ENCODE peak calls at places on chromosomes 6 and 20, in eight cellular contexts. One of them, this sample, is unnamed.

GRCh38 chr20:51338692-51339440 is 203.7 kb downstream of the NFATC2 start:
- DNase-seq in suprapubic skin: no peak
- DNase-seq in tibial nerve: no peak
- DNase-seq in ovary: no peak
- DNase-seq in A549: no peak
- DNase-seq in HepG2: no peak
- DNase-seq in sigmoid colon: no peak
- DNase-seq in H1: no peak
- DNase-seq in this sample: no peak

GRCh38 chr6:56297022-56297995 is 49.9 kb upstream of the COL21A1 start:
- DNase-seq in suprapubic skin: no peak
- DNase-seq in tibial nerve: no peak
- DNase-seq in ovary: no peak
- DNase-seq in A549: no peak
- DNase-seq in HepG2: no peak
- DNase-seq in sigmoid colon: no peak
- DNase-seq in H1: no peak
- DNase-seq in this sample: no peak

GRCh38 chr6:79280756-79281155 is 46.3 kb upstream of the HMGN3 start:
- DNase-seq in suprapubic skin: no peak
- DNase-seq in tibial nerve: no peak
- DNase-seq in ovary: no peak
- DNase-seq in A549: no peak
- DNase-seq in HepG2: no peak
- DNase-seq in sigmoid colon: no peak
- DNase-seq in H1: no peak
- DNase-seq in this sample: no peak

GRCh38 chr20:61441537-61441936 is 189.5 kb downstream of the CDH4 start:
- DNase-seq in suprapubic skin: no peak
- DNase-seq in tibial nerve: no peak
- DNase-seq in ovary: no peak
- DNase-seq in A549: no peak
- DNase-seq in HepG2: no peak
- DNase-seq in sigmoid colon: no peak
- DNase-seq in H1: no peak
- DNase-seq in this sample: no peak

GRCh38 chr6:127341471-127342202 is 1.8 kb downstream of the ECHDC1 start:
- DNase-seq in suprapubic skin: no peak
- DNase-seq in tibial nerve: no peak
- DNase-seq in ovary: no peak
- DNase-seq in A549: no peak
- DNase-seq in HepG2: no peak
- DNase-seq in sigmoid colon: no peak
- DNase-seq in H1: no peak
- DNase-seq in this sample: no peak

GRCh38 chr20:58112017-58112781 is 116.3 kb downstream of the ANKRD60 start:
- DNase-seq in suprapubic skin: peak
- DNase-seq in tibial nerve: no peak
- DNase-seq in ovary: no peak
- DNase-seq in A549: peak
- DNase-seq in HepG2: no peak
- DNase-seq in sigmoid colon: no peak
- DNase-seq in H1: no peak
- DNase-seq in this sample: no peak

GRCh38 chr20:31630187-31630790 is 7.4 kb upstream of the COX4I2 start:
- DNase-seq in suprapubic skin: no peak
- DNase-seq in tibial nerve: no peak
- DNase-seq in ovary: no peak
- DNase-seq in A549: no peak
- DNase-seq in HepG2: no peak
- DNase-seq in sigmoid colon: no peak
- DNase-seq in H1: no peak
- DNase-seq in this sample: peak

GRCh38 chr20:48489656-48490055 is 338.1 kb downstream of the PREX1 start:
- DNase-seq in suprapubic skin: no peak
- DNase-seq in tibial nerve: no peak
- DNase-seq in ovary: no peak
- DNase-seq in A549: no peak
- DNase-seq in HepG2: no peak
- DNase-seq in sigmoid colon: no peak
- DNase-seq in H1: no peak
- DNase-seq in this sample: no peak

GRCh38 chr6:88045521-88046136 is 2.0 kb upstream of the SPACA1 start:
- DNase-seq in suprapubic skin: no peak
- DNase-seq in tibial nerve: no peak
- DNase-seq in ovary: no peak
- DNase-seq in A549: no peak
- DNase-seq in HepG2: no peak
- DNase-seq in sigmoid colon: no peak
- DNase-seq in H1: no peak
- DNase-seq in this sample: no peak

GRCh38 chr6:96089173-96089572 is 73.4 kb downstream of the FUT9 start:
- DNase-seq in suprapubic skin: no peak
- DNase-seq in tibial nerve: no peak
- DNase-seq in ovary: no peak
- DNase-seq in A549: no peak
- DNase-seq in HepG2: peak
- DNase-seq in sigmoid colon: no peak
- DNase-seq in H1: no peak
- DNase-seq in this sample: peak

GRCh38 chr20:19074828-19075516 is 137.5 kb upstream of the SLC24A3 start:
- DNase-seq in suprapubic skin: no peak
- DNase-seq in tibial nerve: no peak
- DNase-seq in ovary: no peak
- DNase-seq in A549: no peak
- DNase-seq in HepG2: no peak
- DNase-seq in sigmoid colon: no peak
- DNase-seq in H1: peak
- DNase-seq in this sample: no peak

GRCh38 chr6:145863988-145864616 is 49.5 kb upstream of the FBXO30 start:
- DNase-seq in suprapubic skin: no peak
- DNase-seq in tibial nerve: no peak
- DNase-seq in ovary: no peak
- DNase-seq in A549: no peak
- DNase-seq in HepG2: no peak
- DNase-seq in sigmoid colon: no peak
- DNase-seq in H1: no peak
- DNase-seq in this sample: no peak

GRCh38 chr6:145887969-145888368 is 73.4 kb upstream of the FBXO30 start:
- DNase-seq in suprapubic skin: no peak
- DNase-seq in tibial nerve: no peak
- DNase-seq in ovary: peak
- DNase-seq in A549: no peak
- DNase-seq in HepG2: no peak
- DNase-seq in sigmoid colon: peak
- DNase-seq in H1: no peak
- DNase-seq in this sample: no peak

DNA sequence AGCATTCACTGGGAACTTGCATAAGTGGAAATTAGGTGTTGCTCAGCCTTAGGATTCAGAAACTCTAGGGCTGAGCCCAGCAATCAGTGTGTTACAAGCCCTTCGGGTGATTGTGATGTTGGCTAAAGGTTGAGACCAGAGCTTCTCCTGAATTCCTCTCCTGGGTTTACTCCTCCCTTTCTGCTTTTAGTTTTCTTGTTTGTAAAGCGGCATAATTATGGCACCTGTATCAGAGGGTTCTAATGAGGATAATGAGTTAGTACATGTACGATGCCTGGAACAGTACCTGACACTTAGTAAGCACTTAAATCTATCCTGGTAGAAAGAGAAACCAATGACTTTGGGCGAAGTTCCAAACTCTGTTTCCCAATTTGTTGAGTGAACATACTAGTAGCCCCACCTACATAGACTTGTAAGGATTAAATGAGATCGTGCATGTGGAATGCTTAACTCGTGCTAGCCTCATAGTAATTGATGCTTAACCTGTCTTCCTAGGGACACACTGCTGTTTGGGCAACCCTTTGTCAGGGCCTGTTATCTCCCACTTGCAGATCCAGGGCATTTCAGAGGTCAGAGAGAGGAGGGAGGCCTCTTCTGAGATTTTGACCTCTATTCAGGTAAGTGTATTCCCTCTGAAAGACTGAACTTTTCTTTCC is 937 bp upstream of the EZR start:
- DNase-seq in suprapubic skin: no peak
- DNase-seq in tibial nerve: no peak
- DNase-seq in ovary: no peak
- DNase-seq in A549: no peak
- DNase-seq in HepG2: no peak
- DNase-seq in sigmoid colon: no peak
- DNase-seq in H1: no peak
- DNase-seq in this sample: no peak
- H3K4me3 ChIP-seq in suprapubic skin: peak
- H3K4me3 ChIP-seq in tibial nerve: no peak
- H3K4me3 ChIP-seq in ovary: no peak
- H3K4me3 ChIP-seq in A549: no peak
- H3K4me3 ChIP-seq in HepG2: no peak
- H3K4me3 ChIP-seq in sigmoid colon: no peak
- H3K4me3 ChIP-seq in H1: no peak
- H3K4me3 ChIP-seq in this sample: no peak

DNA sequence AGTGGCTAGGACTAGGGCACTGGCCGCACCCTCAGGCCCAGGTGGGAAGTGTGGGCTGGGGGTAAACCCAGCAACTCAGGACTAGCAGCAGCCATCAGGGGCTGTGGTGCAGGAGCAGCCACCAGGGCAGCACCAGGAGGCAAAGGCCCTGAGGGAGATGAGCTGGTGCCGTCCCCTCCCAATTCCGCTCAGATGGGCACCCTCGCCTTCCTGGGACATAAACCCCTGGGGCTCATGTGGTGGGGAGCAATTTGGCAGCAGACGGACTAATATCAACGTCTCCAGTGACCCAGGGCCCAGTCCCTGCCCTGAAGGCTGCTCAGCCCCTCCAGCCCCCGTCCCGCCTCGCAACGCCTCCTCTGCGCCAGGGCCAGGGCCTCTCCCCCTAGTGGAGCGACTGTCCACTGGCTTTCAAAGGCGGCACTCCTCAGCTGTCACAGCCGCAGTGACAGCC is 349.7 kb downstream of the ZFAND3 start:
- DNase-seq in suprapubic skin: no peak
- DNase-seq in tibial nerve: no peak
- DNase-seq in ovary: no peak
- DNase-seq in A549: no peak
- DNase-seq in HepG2: no peak
- DNase-seq in sigmoid colon: no peak
- DNase-seq in H1: no peak
- DNase-seq in this sample: no peak
- TF ChIP-seq CTCF in suprapubic skin: no peak
- TF ChIP-seq CTCF in tibial nerve: no peak
- TF ChIP-seq CTCF in ovary: no peak
- TF ChIP-seq CTCF in A549: no peak
- TF ChIP-seq CTCF in HepG2: no peak
- TF ChIP-seq CTCF in sigmoid colon: no peak
- TF ChIP-seq CTCF in H1: peak
- TF ChIP-seq CTCF in this sample: no peak

GRCh38 chr20:37284691-37285124 is 4.7 kb upstream of the MANBAL start:
- DNase-seq in suprapubic skin: no peak
- DNase-seq in tibial nerve: no peak
- DNase-seq in ovary: no peak
- DNase-seq in A549: no peak
- DNase-seq in HepG2: no peak
- DNase-seq in sigmoid colon: no peak
- DNase-seq in H1: no peak
- DNase-seq in this sample: no peak
- TF ChIP-seq EP300 in suprapubic skin: no peak
- TF ChIP-seq EP300 in tibial nerve: no peak
- TF ChIP-seq EP300 in ovary: no peak
- TF ChIP-seq EP300 in A549: no peak
- TF ChIP-seq EP300 in HepG2: no peak
- TF ChIP-seq EP300 in sigmoid colon: no peak
- TF ChIP-seq EP300 in H1: no peak
- TF ChIP-seq EP300 in this sample: no peak

GRCh38 chr6:44917430-44917829 is 410.7 kb upstream of the RUNX2 start:
- DNase-seq in suprapubic skin: no peak
- DNase-seq in tibial nerve: no peak
- DNase-seq in ovary: no peak
- DNase-seq in A549: no peak
- DNase-seq in HepG2: no peak
- DNase-seq in sigmoid colon: no peak
- DNase-seq in H1: no peak
- DNase-seq in this sample: no peak

GRCh38 chr6:44920952-44921491 is 407.1 kb upstream of the RUNX2 start:
- DNase-seq in suprapubic skin: no peak
- DNase-seq in tibial nerve: no peak
- DNase-seq in ovary: no peak
- DNase-seq in A549: no peak
- DNase-seq in HepG2: peak
- DNase-seq in sigmoid colon: no peak
- DNase-seq in H1: no peak
- DNase-seq in this sample: no peak

GRCh38 chr6:44915111-44915510 is 413.0 kb upstream of the RUNX2 start:
- DNase-seq in suprapubic skin: no peak
- DNase-seq in tibial nerve: no peak
- DNase-seq in ovary: no peak
- DNase-seq in A549: no peak
- DNase-seq in HepG2: no peak
- DNase-seq in sigmoid colon: no peak
- DNase-seq in H1: no peak
- DNase-seq in this sample: no peak

GRCh38 chr6:44921787-44922186 is 406.3 kb upstream of the RUNX2 start:
- DNase-seq in suprapubic skin: no peak
- DNase-seq in tibial nerve: no peak
- DNase-seq in ovary: no peak
- DNase-seq in A549: no peak
- DNase-seq in HepG2: peak
- DNase-seq in sigmoid colon: no peak
- DNase-seq in H1: no peak
- DNase-seq in this sample: peak

GRCh38 chr6:44918893-44919292 is 409.2 kb upstream of the RUNX2 start:
- DNase-seq in suprapubic skin: no peak
- DNase-seq in tibial nerve: no peak
- DNase-seq in ovary: no peak
- DNase-seq in A549: no peak
- DNase-seq in HepG2: no peak
- DNase-seq in sigmoid colon: no peak
- DNase-seq in H1: no peak
- DNase-seq in this sample: no peak
- H3K4me3 ChIP-seq in suprapubic skin: no peak
- H3K4me3 ChIP-seq in tibial nerve: no peak
- H3K4me3 ChIP-seq in ovary: no peak
- H3K4me3 ChIP-seq in A549: no peak
- H3K4me3 ChIP-seq in HepG2: no peak
- H3K4me3 ChIP-seq in sigmoid colon: no peak
- H3K4me3 ChIP-seq in H1: no peak
- H3K4me3 ChIP-seq in this sample: no peak

This sample was measured in stomach.